ENCODE peak calls at places on chromosomes 3 and 15, in five cellular contexts. One of them, this sample, is unnamed.

GRCh38 chr3:172098698-172099494 is 59.5 kb downstream of the FNDC3B start:
- DNase-seq in mesendoderm: peak; percentile 92
- DNase-seq in PC-9: no peak
- DNase-seq in pancreas: no peak
- DNase-seq in lower lobe of right lung: no peak
- DNase-seq in this sample: peak; percentile 82

GRCh38 chr3:39103324-39103693 is 4.1 kb downstream of the GORASP1 start:
- DNase-seq in mesendoderm: peak; percentile 46
- DNase-seq in pancreas: no peak
- DNase-seq in PC-9: no peak
- DNase-seq in lower lobe of right lung: no peak
- DNase-seq in this sample: peak; percentile 69

GRCh38 chr3:56136514-56136913 is 331.8 kb downstream of the ERC2 start:
- DNase-seq in pancreas: no peak
- DNase-seq in PC-9: no peak
- DNase-seq in mesendoderm: no peak
- DNase-seq in lower lobe of right lung: no peak
- DNase-seq in this sample: no peak

GRCh38 chr15:41607033-41607432 is 48.0 kb downstream of the TYRO3 start:
- DNase-seq in PC-9: no peak
- DNase-seq in mesendoderm: no peak
- DNase-seq in pancreas: no peak
- DNase-seq in lower lobe of right lung: no peak
- DNase-seq in this sample: no peak

GRCh38 chr15:50758712-50759205 is 6.7 kb downstream of the SPPL2A start:
- DNase-seq in lower lobe of right lung: no peak
- DNase-seq in pancreas: no peak
- DNase-seq in mesendoderm: no peak
- DNase-seq in PC-9: no peak
- DNase-seq in this sample: no peak

GRCh38 chr3:58585005-58585786 is 8.0 kb upstream of the FAM107A start:
- DNase-seq in mesendoderm: peak; percentile 88
- DNase-seq in lower lobe of right lung: peak; percentile 88
- DNase-seq in PC-9: peak; percentile 61
- DNase-seq in pancreas: peak; percentile 79
- DNase-seq in this sample: peak; percentile 95

GRCh38 chr15:68407141-68407885 is 24.6 kb downstream of the ITGA11 start:
- DNase-seq in pancreas: no peak
- DNase-seq in lower lobe of right lung: no peak
- DNase-seq in mesendoderm: no peak
- DNase-seq in PC-9: no peak
- DNase-seq in this sample: peak; percentile 24

GRCh38 chr15:83659011-83659811 is 5.3 kb downstream of the ADAMTSL3 start:
- DNase-seq in mesendoderm: no peak
- DNase-seq in lower lobe of right lung: no peak
- DNase-seq in pancreas: no peak
- DNase-seq in PC-9: no peak
- DNase-seq in this sample: no peak

GRCh38 chr15:48859426-48859825 is 18.5 kb upstream of the EID1 start:
- DNase-seq in mesendoderm: no peak
- DNase-seq in pancreas: no peak
- DNase-seq in PC-9: no peak
- DNase-seq in lower lobe of right lung: no peak
- DNase-seq in this sample: no peak

GRCh38 chr15:63605816-63606215 is 8.6 kb downstream of the FBXL22 start:
- DNase-seq in PC-9: no peak
- DNase-seq in lower lobe of right lung: no peak
- DNase-seq in mesendoderm: no peak
- DNase-seq in pancreas: no peak
- DNase-seq in this sample: no peak

GRCh38 chr3:159026510-159026909 is 224.7 kb downstream of the MFSD1 start:
- DNase-seq in PC-9: no peak
- DNase-seq in mesendoderm: no peak
- DNase-seq in pancreas: no peak
- DNase-seq in lower lobe of right lung: no peak
- DNase-seq in this sample: no peak

GRCh38 chr3:159031280-159031679 is 229.4 kb downstream of the MFSD1 start:
- DNase-seq in lower lobe of right lung: no peak
- DNase-seq in mesendoderm: no peak
- DNase-seq in PC-9: no peak
- DNase-seq in pancreas: no peak
- DNase-seq in this sample: no peak

GRCh38 chr3:159029306-159030026 is 227.6 kb downstream of the MFSD1 start:
- DNase-seq in mesendoderm: no peak
- DNase-seq in pancreas: no peak
- DNase-seq in PC-9: no peak
- DNase-seq in lower lobe of right lung: no peak
- DNase-seq in this sample: no peak

GRCh38 chr3:159025733-159026132 is 223.9 kb downstream of the MFSD1 start:
- DNase-seq in mesendoderm: no peak
- DNase-seq in lower lobe of right lung: no peak
- DNase-seq in PC-9: no peak
- DNase-seq in pancreas: no peak
- DNase-seq in this sample: no peak

GRCh38 chr3:159028706-159029105 is 226.9 kb downstream of the MFSD1 start:
- DNase-seq in PC-9: no peak
- DNase-seq in pancreas: no peak
- DNase-seq in mesendoderm: peak; percentile 47
- DNase-seq in lower lobe of right lung: no peak
- DNase-seq in this sample: no peak
- H3K4me1 ChIP-seq in PC-9: no peaks in the 10 kb centered on the region
- H3K4me1 ChIP-seq in pancreas: no peaks in the 10 kb centered on the region
- H3K4me1 ChIP-seq in mesendoderm: no peaks in the 10 kb centered on the region
- H3K4me1 ChIP-seq in lower lobe of right lung: no peaks in the 10 kb centered on the region
- H3K4me1 ChIP-seq in this sample: no peaks in the 10 kb centered on the region

GRCh38 chr3:194259982-194260856 is 90.9 kb downstream of the CPN2 start:
- DNase-seq in PC-9: no peak
- DNase-seq in pancreas: no peak
- DNase-seq in mesendoderm: no peak
- DNase-seq in lower lobe of right lung: no peak
- DNase-seq in this sample: peak; percentile 34
- H3K4me1 ChIP-seq in PC-9: peaks cover 6% of the 10 kb centered on the region
- H3K4me1 ChIP-seq in pancreas: no peaks in the 10 kb centered on the region
- H3K4me1 ChIP-seq in mesendoderm: peaks cover 2% of the 10 kb centered on the region
- H3K4me1 ChIP-seq in lower lobe of right lung: peaks cover 15% of the 10 kb centered on the region
- H3K4me1 ChIP-seq in this sample: no peaks in the 10 kb centered on the region

DNA sequence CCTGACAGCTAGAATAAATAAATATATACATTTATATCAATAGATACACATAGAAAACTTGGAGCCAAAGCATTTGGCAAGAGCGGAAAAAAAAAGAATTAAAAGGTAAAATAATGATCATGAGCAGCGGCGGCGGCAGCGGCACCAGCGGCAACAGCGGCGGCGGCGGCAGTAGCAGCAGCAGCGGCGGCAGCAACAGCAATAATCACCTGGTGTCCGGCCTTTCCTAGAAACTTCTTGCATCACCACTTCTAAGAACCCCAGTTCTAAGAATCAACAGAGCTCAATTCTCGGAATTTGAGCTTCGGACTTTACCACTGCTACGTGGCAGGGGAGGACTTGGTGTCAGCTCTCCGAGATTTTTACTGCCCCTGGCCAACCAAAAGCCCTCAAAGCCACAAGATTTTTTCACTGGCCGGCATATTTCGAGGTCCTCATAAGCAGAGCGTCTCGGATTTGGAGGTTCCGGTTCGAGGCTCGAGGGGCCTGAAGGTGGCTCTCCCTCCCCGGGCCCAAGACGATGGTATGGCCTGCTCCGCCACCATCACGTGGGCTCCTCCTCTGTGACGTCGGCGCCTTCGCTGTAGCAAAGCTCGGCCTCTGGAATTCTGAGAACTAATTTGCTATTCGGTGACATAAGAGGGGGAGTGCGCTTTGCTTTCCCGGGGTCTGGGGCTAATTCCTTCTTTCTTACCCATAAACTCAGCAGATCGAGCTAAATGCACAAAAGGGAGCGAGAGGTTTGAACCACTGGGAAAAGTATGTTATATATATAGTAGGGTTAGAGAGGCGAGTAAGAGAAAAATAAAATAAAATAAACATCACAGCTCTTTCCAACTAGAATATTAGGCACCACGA is at the start of gene BCL6:
- DNase-seq in lower lobe of right lung: peak; percentile 95
- DNase-seq in PC-9: peak; percentile 92
- DNase-seq in pancreas: peak; percentile 92
- DNase-seq in mesendoderm: peak; percentile 99
- DNase-seq in this sample: peak; percentile 94
- H3K4me1 ChIP-seq in lower lobe of right lung: peaks cover 62% of the 10 kb centered on the region
- H3K4me1 ChIP-seq in PC-9: peaks cover 48% of the 10 kb centered on the region
- H3K4me1 ChIP-seq in pancreas: peaks cover 10% of the 10 kb centered on the region
- H3K4me1 ChIP-seq in mesendoderm: no peaks in the 10 kb centered on the region
- H3K4me1 ChIP-seq in this sample: no peaks in the 10 kb centered on the region

DNA sequence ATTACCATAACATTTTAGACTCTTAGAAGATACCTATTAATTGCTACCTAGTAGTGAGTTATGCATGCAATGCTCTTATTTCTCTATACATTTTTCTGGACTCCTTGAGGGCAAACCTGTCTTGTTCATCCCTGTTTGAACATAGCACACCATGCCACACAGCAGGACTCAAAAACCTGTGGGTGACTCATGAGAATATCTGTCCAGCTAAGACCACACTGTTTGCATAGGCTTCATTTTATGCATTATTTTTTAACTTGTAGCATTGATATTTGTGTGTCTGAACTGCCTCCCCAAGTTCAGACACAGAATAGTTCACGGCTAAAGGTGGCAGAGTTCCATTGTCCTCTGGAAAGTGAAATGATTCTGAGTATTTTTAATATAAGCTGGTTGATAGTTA is 1.8 kb downstream of the LMCD1 start:
- DNase-seq in lower lobe of right lung: no peak
- DNase-seq in PC-9: no peak
- DNase-seq in pancreas: no peak
- DNase-seq in mesendoderm: no peak
- DNase-seq in this sample: no peak
- H3K4me1 ChIP-seq in lower lobe of right lung: peaks cover 40% of the 10 kb centered on the region
- H3K4me1 ChIP-seq in PC-9: peaks cover 69% of the 10 kb centered on the region
- H3K4me1 ChIP-seq in pancreas: no peaks in the 10 kb centered on the region
- H3K4me1 ChIP-seq in mesendoderm: peaks cover 5% of the 10 kb centered on the region
- H3K4me1 ChIP-seq in this sample: peaks cover 40% of the 10 kb centered on the region

DNA sequence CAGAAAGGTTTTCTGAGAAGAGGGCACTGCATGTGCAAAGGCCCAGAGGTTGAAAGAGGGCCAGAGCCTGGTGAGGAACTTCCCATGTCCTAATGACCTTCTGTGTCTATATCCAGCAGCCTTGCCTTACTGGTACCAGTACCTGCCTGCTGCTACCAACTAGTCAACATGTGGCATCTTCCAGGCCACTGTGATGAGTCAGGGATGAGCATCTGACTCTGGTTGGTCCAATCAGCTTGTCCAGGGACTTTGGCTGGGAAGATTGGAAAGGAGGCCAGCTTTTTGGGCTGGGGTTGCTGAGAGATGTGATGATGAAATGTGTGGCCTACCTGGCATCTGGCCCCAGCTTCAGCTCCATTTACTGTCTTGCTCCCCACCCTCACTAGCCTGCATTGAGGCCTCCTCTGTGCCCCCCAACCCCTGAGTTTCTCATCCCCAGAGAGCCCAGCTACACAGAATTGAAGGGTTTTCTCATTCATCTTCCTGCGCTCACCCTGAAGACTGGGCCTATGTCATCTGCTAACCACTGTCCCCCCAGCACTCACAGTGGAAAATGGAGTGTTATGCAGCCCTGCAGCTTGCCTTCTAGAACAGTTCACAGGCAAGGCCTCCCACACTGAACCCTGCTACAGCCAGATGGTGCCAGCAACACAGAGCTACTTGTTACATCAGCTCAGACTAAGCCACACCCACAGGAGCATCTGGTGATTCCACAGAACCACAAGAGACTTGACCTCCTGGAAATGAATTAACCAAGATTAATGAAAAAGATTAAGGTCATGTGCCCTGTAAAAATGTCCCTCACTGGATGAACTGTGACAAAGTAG is 1.3 kb upstream of the TWF2 start:
- DNase-seq in pancreas: peak; percentile 17
- DNase-seq in PC-9: no peak
- DNase-seq in lower lobe of right lung: peak; percentile 64
- DNase-seq in mesendoderm: peak; percentile 92
- DNase-seq in this sample: no peak
- H3K4me1 ChIP-seq in pancreas: peaks cover 25% of the 10 kb centered on the region
- H3K4me1 ChIP-seq in PC-9: peaks cover 69% of the 10 kb centered on the region
- H3K4me1 ChIP-seq in lower lobe of right lung: peaks cover 68% of the 10 kb centered on the region
- H3K4me1 ChIP-seq in mesendoderm: peaks cover 14% of the 10 kb centered on the region
- H3K4me1 ChIP-seq in this sample: peaks cover 4% of the 10 kb centered on the region

GRCh38 chr15:75661779-75662140 is 14.0 kb downstream of the SNX33 start:
- DNase-seq in pancreas: no peak
- DNase-seq in PC-9: no peak
- DNase-seq in mesendoderm: no peak
- DNase-seq in lower lobe of right lung: no peak
- DNase-seq in this sample: no peak

GRCh38 chr15:75661041-75661778 is 13.5 kb downstream of the SNX33 start:
- DNase-seq in pancreas: no peak
- DNase-seq in mesendoderm: peak; percentile 86
- DNase-seq in PC-9: peak; percentile 91
- DNase-seq in lower lobe of right lung: peak; percentile 90
- DNase-seq in this sample: peak; percentile 89

GRCh38 chr15:75656813-75657212 is 9.1 kb downstream of the SNX33 start:
- DNase-seq in pancreas: no peak
- DNase-seq in PC-9: no peak
- DNase-seq in mesendoderm: no peak
- DNase-seq in lower lobe of right lung: no peak
- DNase-seq in this sample: no peak

GRCh38 chr15:75659928-75660645 is 12.4 kb downstream of the SNX33 start:
- DNase-seq in PC-9: no peak
- DNase-seq in lower lobe of right lung: no peak
- DNase-seq in pancreas: no peak
- DNase-seq in mesendoderm: no peak
- DNase-seq in this sample: no peak

GRCh38 chr15:75659141-75659771 is 11.5 kb downstream of the SNX33 start:
- DNase-seq in lower lobe of right lung: no peak
- DNase-seq in PC-9: no peak
- DNase-seq in pancreas: no peak
- DNase-seq in mesendoderm: no peak
- DNase-seq in this sample: no peak
- H3K4me1 ChIP-seq in lower lobe of right lung: peaks cover 60% of the 10 kb centered on the region
- H3K4me1 ChIP-seq in PC-9: peaks cover 46% of the 10 kb centered on the region
- H3K4me1 ChIP-seq in pancreas: peaks cover 16% of the 10 kb centered on the region
- H3K4me1 ChIP-seq in mesendoderm: no peaks in the 10 kb centered on the region
- H3K4me1 ChIP-seq in this sample: no peaks in the 10 kb centered on the region